ENCODE peak calls at places on chromosomes 5 and 9, in six cellular contexts. V, E, Q, A, U and K are unnamed samples.

GRCh38 chr9:89496645-89497044 is 1.3 kb downstream of the SEMA4D start:
- DNase-seq in V (no peak), E (no peak), Q (no peak), A (peak; percentile 38), U (no peak), K (no peak)

GRCh38 chr5:174223355-174223754 is 177.8 kb downstream of the NSG2 start:
- DNase-seq in V (no peak), E (no peak), Q (no peak), A (no peak), U (no peak), K (no peak)

GRCh38 chr9:70921126-70921525 is 200.3 kb downstream of the TRPM3 start:
- DNase-seq in V (peak; percentile 29), E (no peak), Q (no peak), A (no peak), U (peak; percentile 28), K (peak; percentile 73)

GRCh38 chr5:34854459-34855174 is 15.7 kb downstream of the TTC23L start:
- DNase-seq in V (no peak), E (no peak), Q (no peak), A (no peak), U (no peak), K (peak; percentile 72)

GRCh38 chr5:127063236-127063913 is 9.9 kb downstream of the C5orf63 start:
- DNase-seq in V (no peak), E (no peak), Q (no peak), A (no peak), U (no peak), K (no peak)

GRCh38 chr5:87136733-87137132 is 130.9 kb upstream of the RASA1 start:
- DNase-seq in V (no peak), E (no peak), Q (no peak), A (no peak), U (no peak), K (no peak)

GRCh38 chr5:137945825-137946224 is 56.6 kb downstream of the PKD2L2 start:
- DNase-seq in V (no peak), E (no peak), Q (no peak), A (no peak), U (no peak), K (no peak)

GRCh38 chr5:82406200-82406773 is 128.1 kb upstream of the RPS23 start:
- DNase-seq in V (no peak), E (no peak), Q (no peak), A (no peak), U (peak; percentile 100), K (peak; percentile 63)

GRCh38 chr5:148739524-148739923 is 85.2 kb upstream of the HTR4 start:
- DNase-seq in V (no peak), E (no peak), Q (no peak), A (no peak), U (no peak), K (no peak)

GRCh38 chr9:128863647-128864046 is 18.1 kb downstream of the KYAT1 start:
- DNase-seq in V (no peak), E (peak; percentile 48), Q (peak; percentile 59), A (peak; percentile 80), U (peak; percentile 48), K (no peak)

GRCh38 chr5:96601811-96602244 is 60.3 kb upstream of the CAST start:
- DNase-seq in V (peak; percentile 44), E (peak; percentile 53), Q (no peak), A (peak; percentile 34), U (peak; percentile 55), K (no peak)

GRCh38 chr9:4020038-4020746 is 279.7 kb downstream of the GLIS3 start:
- DNase-seq in V (no peak), E (no peak), Q (no peak), A (no peak), U (no peak), K (no peak)

GRCh38 chr5:39274388-39275085 is 55.2 kb upstream of the FYB1 start:
- DNase-seq in V (no peak), E (no peak), Q (no peak), A (no peak), U (no peak), K (no peak)

GRCh38 chr9:29394855-29395254 is 1821.6 kb upstream of the C9orf72 start:
- DNase-seq in V (no peak), E (no peak), Q (no peak), A (no peak), U (no peak), K (no peak)

GRCh38 chr9:77575785-77576184 is 72.3 kb downstream of the GNA14 start:
- DNase-seq in V (no peak), E (no peak), Q (no peak), A (no peak), U (peak; percentile 6), K (no peak)

GRCh38 chr5:10642367-10642766 is 78.5 kb downstream of the ANKRD33B start:
- DNase-seq in V (no peak), E (no peak), Q (no peak), A (no peak), U (no peak), K (no peak)

GRCh38 chr9:112224401-112225289 is 49.5 kb upstream of the SUSD1 start:
- DNase-seq in V (peak; percentile 29), E (no peak), Q (no peak), A (no peak), U (peak; percentile 17), K (no peak)

GRCh38 chr9:18976368-18977238 is 56.4 kb downstream of the SAXO1 start:
- DNase-seq in V (peak; percentile 74), E (no peak), Q (no peak), A (peak; percentile 28), U (peak; percentile 11), K (no peak)

GRCh38 chr9:113488490-113488889 is 25.0 kb downstream of the RGS3 start:
- DNase-seq in V (no peak), E (no peak), Q (peak; percentile 19), A (no peak), U (no peak), K (no peak)

GRCh38 chr5:14201325-14202061 is 58.4 kb downstream of the TRIO start:
- DNase-seq in V (no peak), E (no peak), Q (no peak), A (no peak), U (no peak), K (peak; percentile 40)

GRCh38 chr5:127887282-127887681 is 184.1 kb downstream of the CCDC192 start:
- DNase-seq in V (no peak), E (no peak), Q (no peak), A (no peak), U (peak; percentile 63), K (no peak)

GRCh38 chr9:113503131-113503541 is 39.6 kb downstream of the RGS3 start:
- DNase-seq in V (no peak), E (no peak), Q (no peak), A (no peak), U (no peak), K (no peak)

DNA sequence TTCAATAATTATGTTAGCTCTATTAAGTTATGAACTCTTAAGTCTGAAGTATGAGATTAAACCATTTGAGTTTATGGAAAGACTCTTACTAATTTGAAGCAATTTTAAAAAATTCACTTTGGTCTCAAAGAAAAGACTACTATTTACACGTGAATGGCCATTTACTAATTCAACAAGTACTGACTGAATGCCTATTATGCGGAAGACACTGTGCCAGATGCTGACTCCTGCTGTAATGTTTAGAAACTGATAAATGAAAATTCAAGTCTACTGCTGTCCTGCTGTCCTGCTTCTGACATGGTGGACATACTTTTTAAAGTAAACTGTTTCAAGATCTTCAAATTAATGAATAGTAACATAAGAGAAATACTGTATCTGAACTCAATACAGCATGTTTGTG is 116.2 kb downstream of the MPDZ start:
- DNase-seq in V (no peak), E (no peak), Q (no peak), A (no peak), U (no peak), K (no peak)
- H3K4me3 ChIP-seq in V (no peak overlapping the region), E (no peak overlapping the region), Q (no peak overlapping the region), A (no peak overlapping the region), U (no peak overlapping the region), K (no peak overlapping the region)

GRCh38 chr5:42811591-42812392 is at the start of gene SELENOP:
- DNase-seq in V (no peak), E (peak; percentile 24), Q (no peak), A (peak; percentile 79), U (peak; percentile 54), K (peak; percentile 48)

GRCh38 chr5:42812620-42813019 is 928 bp upstream of the SELENOP start:
- DNase-seq in V (no peak), E (no peak), Q (no peak), A (no peak), U (no peak), K (no peak)

GRCh38 chr5:42808888-42809611 is 2.6 kb downstream of the SELENOP start:
- DNase-seq in V (no peak), E (no peak), Q (no peak), A (no peak), U (no peak), K (no peak)

GRCh38 chr5:42813533-42813932 is 1.8 kb upstream of the SELENOP start:
- DNase-seq in V (no peak), E (no peak), Q (no peak), A (no peak), U (no peak), K (peak; percentile 18)

GRCh38 chr5:42810905-42811590 is 644 bp downstream of the SELENOP start:
- DNase-seq in V (no peak), E (no peak), Q (no peak), A (no peak), U (no peak), K (no peak)
- H3K4me3 ChIP-seq in V (no peak overlapping the region), E (peak overlapping the region; percentile 18), Q (peak overlapping the region; percentile 57), A (peak overlapping the region; percentile 56), U (no peak overlapping the region), K (peak overlapping the region; percentile 36)

DNA sequence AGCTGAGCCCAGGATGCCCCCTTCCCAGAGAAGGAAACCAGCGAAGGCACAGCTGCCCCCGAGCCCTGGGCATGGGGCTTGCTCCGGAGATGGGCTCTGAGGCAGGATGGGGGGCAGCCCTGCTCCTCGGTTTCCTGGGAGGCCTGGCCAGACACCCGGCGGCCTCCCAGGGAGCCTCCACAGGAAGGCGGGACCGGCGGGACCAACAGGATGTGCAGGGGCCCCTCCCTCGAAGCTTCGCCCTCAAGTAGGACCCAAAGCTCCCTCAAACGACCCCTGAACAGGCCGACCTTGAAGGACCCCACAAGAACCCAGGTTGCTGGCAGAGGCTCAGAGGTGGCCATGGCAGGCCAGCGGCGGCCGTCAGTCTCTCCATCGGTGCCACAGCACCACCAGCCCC is 11.7 kb downstream of the EXD3 start:
- DNase-seq in V (no peak), E (no peak), Q (no peak), A (no peak), U (no peak), K (no peak)
- H3K4me3 ChIP-seq in V (no peak overlapping the region), E (peak overlapping the region; percentile 55), Q (no peak overlapping the region), A (peak overlapping the region; percentile 10), U (no peak overlapping the region), K (no peak overlapping the region)

DNA sequence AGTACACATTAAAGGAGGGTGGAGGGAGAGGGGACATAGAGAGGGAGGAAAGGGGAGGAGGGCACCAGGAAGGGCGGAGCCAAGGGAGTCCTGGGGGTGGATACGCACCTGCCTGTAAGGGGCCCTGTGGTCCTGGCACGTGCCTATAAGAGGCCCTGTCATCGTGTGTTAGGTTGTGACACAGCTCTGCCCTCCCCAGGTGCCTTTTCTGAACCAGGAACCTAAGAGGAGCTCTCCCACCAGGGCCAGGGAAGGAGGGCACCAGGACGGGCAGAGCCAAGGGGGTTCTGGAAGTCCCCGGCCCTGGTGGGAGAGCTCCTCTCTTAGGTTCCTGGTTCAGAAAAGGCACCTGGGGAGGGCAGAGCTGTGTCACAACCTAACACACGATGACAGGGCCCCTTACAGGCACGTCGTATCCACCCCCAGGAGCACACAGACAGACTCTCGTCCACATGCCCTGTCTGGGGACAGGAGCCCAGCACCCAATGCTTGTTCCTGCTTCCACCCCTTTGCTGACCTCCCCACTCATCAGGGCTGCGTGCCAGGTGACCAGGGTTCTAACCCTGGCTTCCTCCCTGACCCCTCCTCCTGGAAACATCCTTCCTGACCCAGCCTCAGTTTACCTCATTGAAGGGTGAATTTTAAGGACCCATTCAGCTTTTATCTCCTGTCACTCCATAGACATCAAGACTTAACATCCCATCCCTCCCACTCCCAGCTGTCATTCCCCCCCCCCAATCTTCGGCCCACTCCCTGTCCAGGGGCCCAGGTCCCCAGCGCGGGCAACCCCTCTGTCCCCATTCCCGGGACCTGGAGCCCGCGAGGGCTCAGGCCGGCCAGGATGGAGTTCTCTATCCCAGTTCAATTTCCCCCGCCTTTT is 12.9 kb upstream of the OLFM1 start:
- DNase-seq in V (no peak), E (no peak), Q (peak; percentile 19), A (peak; percentile 11), U (no peak), K (no peak)
- H3K4me3 ChIP-seq in V (no peak overlapping the region), E (no peak overlapping the region), Q (peak overlapping the region; percentile 66), A (peak overlapping the region; percentile 54), U (no peak overlapping the region), K (no peak overlapping the region)